ENCODE peak calls at places on chromosomes 12 and 14, in eight cellular contexts. U, K, W, L, J, V, P and D are unnamed samples. For H3K9me3 and H3K4me1, the result is how much of the 10 kb centered on the place peaks cover.

GRCh38 chr14:54606631-54607133 is 39.8 kb downstream of the SAMD4A start:
- DNase-seq in W (no peak), K (no peak), U (no peak), P (no peak), L (no peak), V (no peak), J (no peak), D (no peak)

GRCh38 chr12:105278043-105278697 is 42.2 kb upstream of the APPL2 start:
- DNase-seq in J (no peak), U (no peak), W (no peak), K (peak), V (peak), L (peak), P (no peak), D (no peak)

GRCh38 chr12:54160050-54160449 is 28.7 kb downstream of the SMUG1 start:
- DNase-seq in U (no peak), W (no peak), P (no peak), V (no peak), J (no peak), L (no peak), K (no peak), D (no peak)

GRCh38 chr12:115324949-115325638 is 641.1 kb upstream of the TBX3 start:
- DNase-seq in L (no peak), W (no peak), J (no peak), P (no peak), K (no peak), V (no peak), U (peak), D (peak)

GRCh38 chr12:114665411-114666181 is 18.4 kb downstream of the TBX3 start:
- DNase-seq in W (no peak), J (no peak), K (no peak), U (no peak), V (no peak), L (no peak), P (no peak), D (no peak)

GRCh38 chr14:76514599-76514998 is 138.7 kb downstream of the ESRRB start:
- DNase-seq in P (no peak), U (no peak), L (peak), W (no peak), V (peak), J (peak), K (no peak), D (no peak)

GRCh38 chr12:79344855-79345840 is 345.6 kb downstream of the PAWR start:
- DNase-seq in U (no peak), W (no peak), V (peak), K (peak), P (no peak), L (no peak), J (no peak), D (peak)

GRCh38 chr14:48398675-48399282 is 723.4 kb upstream of the MDGA2 start:
- DNase-seq in P (no peak), V (peak), W (no peak), K (no peak), U (no peak), J (no peak), L (peak), D (no peak)

GRCh38 chr12:27966870-27967269 is 5.7 kb downstream of the PTHLH start:
- DNase-seq in K (no peak), U (no peak), P (no peak), V (peak), J (no peak), W (no peak), L (no peak), D (no peak)

GRCh38 chr14:23361320-23361719 is 3.7 kb downstream of the EFS start:
- DNase-seq in K (no peak), U (no peak), W (no peak), P (no peak), J (no peak), V (no peak), L (no peak), D (no peak)

GRCh38 chr12:48767047-48767446 is 21.8 kb downstream of the ADCY6 start:
- DNase-seq in U (no peak), L (no peak), P (no peak), K (no peak), W (peak), J (no peak), V (no peak), D (no peak)
- H3K27ac ChIP-seq in U (peak), L (no peak), P (no peak), K (no peak), W (peak), J (no peak), V (no peak), D (no peak)

GRCh38 chr12:93624595-93625294 is 52.3 kb downstream of the SOCS2 start:
- DNase-seq in V (peak), J (no peak), L (no peak), P (no peak), K (no peak), W (no peak), U (no peak), D (no peak)

GRCh38 chr12:93622485-93622884 is 50.0 kb downstream of the SOCS2 start:
- DNase-seq in V (peak), U (no peak), W (no peak), K (no peak), P (no peak), J (no peak), L (no peak), D (no peak)

GRCh38 chr12:93618891-93619410 is 46.5 kb downstream of the SOCS2 start:
- DNase-seq in K (no peak), V (no peak), U (no peak), L (no peak), J (no peak), P (no peak), W (no peak), D (no peak)

GRCh38 chr12:93626160-93626559 is 51.0 kb upstream of the CRADD start:
- DNase-seq in J (no peak), P (no peak), V (no peak), W (no peak), L (no peak), K (no peak), U (no peak), D (no peak)

GRCh38 chr12:93621986-93622385 is 49.5 kb downstream of the SOCS2 start:
- DNase-seq in L (no peak), J (no peak), V (no peak), K (no peak), W (no peak), P (no peak), U (no peak), D (no peak)
- H3K9me3 ChIP-seq in L (under half), J (under half), V (under half), K (under half), W (under half), P (under half), U (under half), D (under half)

GRCh38 chr14:91860238-91860637 is 7.1 kb downstream of the TC2N start:
- DNase-seq in U (no peak), P (no peak), L (no peak), W (no peak), V (no peak), J (no peak), K (no peak), D (no peak)
- H3K4me1 ChIP-seq in U (under half), P (under half), L (under half), W (under half), V (under half), J (under half), K (under half), D (under half)

GRCh38 chr12:52821071-52821730 is 7.3 kb upstream of the KRT4 start:
- DNase-seq in J (no peak), U (no peak), K (no peak), P (no peak), V (no peak), L (no peak), W (no peak), D (no peak)
- H3K27ac ChIP-seq in J (no peak), U (no peak), K (no peak), P (no peak), V (no peak), L (no peak), W (no peak), D (no peak)

GRCh38 chr12:34290191-34290995 is 268.1 kb downstream of the ALG10 start:
- DNase-seq in L (no peak), V (no peak), U (no peak), P (no peak), W (peak), J (peak), K (no peak), D (no peak)

GRCh38 chr12:34289431-34290190 is 267.3 kb downstream of the ALG10 start:
- DNase-seq in V (no peak), K (no peak), L (peak), U (no peak), P (peak), W (peak), J (peak), D (no peak)

GRCh38 chr12:34292736-34293625 is 270.7 kb downstream of the ALG10 start:
- DNase-seq in J (peak), U (no peak), L (peak), P (peak), W (peak), V (no peak), K (no peak), D (no peak)

GRCh38 chr12:34291426-34291901 is 269.2 kb downstream of the ALG10 start:
- DNase-seq in U (no peak), V (no peak), P (peak), W (peak), J (no peak), K (no peak), L (peak), D (no peak)

DNA sequence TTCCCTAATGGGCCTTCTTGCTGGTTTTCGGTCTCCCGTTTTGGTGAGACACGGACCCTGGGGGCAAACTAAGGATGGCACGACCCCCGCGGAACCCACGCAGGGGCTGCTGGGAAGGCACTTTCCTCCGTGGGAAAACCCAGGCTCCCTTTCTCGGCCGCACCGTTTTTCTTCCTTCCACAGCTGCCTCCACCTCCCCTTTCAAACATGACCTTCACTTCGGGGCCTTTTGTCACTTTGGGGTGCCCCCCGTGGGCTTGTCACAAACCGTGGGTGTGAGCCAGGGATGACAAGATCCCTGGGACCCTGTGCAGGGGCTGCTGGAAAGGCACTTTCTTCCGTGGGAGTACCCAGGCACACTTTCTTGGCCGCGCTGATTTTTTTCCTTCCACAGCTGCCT is 268.7 kb downstream of the ALG10 start:
- DNase-seq in U (no peak), K (no peak), W (no peak), L (peak), V (no peak), J (peak), P (no peak), D (no peak)
- H3K9me3 ChIP-seq in U (half or more), K (under half), W (under half), L (under half), V (under half), J (under half), P (under half), D (under half)

GRCh38 chr14:91363776-91364523 is 53.7 kb downstream of the CCDC88C start:
- DNase-seq in W (no peak), V (no peak), K (no peak), L (no peak), P (peak), U (no peak), J (no peak), D (no peak)

GRCh38 chr14:91361236-91361811 is 56.3 kb downstream of the CCDC88C start:
- DNase-seq in L (no peak), P (peak), J (peak), K (no peak), W (no peak), U (no peak), V (no peak), D (peak)

GRCh38 chr14:91358654-91359210 is 58.9 kb downstream of the CCDC88C start:
- DNase-seq in K (no peak), J (no peak), P (no peak), V (no peak), W (no peak), U (no peak), L (no peak), D (no peak)

GRCh38 chr14:91357731-91358319 is 59.8 kb downstream of the CCDC88C start:
- DNase-seq in U (no peak), J (no peak), L (no peak), P (no peak), K (no peak), V (no peak), W (no peak), D (no peak)

DNA sequence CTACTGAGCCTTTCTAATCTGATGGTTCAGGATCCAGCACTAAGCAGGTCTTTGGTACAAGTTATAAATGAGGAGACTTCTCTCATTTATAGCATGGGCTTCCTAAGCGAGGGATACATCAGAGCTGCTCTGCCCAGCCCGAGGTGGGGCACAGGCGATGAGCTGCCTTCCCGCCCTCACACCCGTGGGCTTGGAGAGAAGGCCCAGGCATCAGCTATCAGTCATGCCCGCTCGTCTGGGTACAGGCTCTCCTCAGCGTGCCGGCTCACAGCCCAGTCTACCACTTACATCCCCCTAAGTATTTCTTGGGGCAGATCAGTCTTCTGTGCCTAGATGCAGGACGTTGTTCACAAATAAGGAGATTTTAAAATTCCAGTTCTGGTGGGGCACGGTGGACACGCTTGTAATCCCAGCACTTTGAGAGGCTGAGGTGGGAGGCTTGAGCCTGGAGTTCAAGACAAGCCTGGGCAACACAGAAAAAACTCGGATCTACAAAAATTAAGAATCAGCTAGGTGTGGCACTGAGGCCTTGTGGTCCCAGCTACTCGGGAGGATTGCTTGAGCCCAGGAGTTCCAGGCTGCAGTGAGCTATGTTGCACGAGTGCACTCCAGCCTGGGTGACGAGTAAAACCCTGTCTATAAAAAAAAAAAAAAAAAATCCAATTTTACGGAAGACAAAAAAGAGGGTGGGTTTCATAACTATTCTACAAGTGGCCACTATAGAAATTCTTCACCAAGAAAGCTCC is 57.0 kb downstream of the CCDC88C start:
- DNase-seq in J (no peak), U (no peak), L (no peak), K (no peak), W (no peak), V (no peak), P (no peak), D (no peak)
- H3K4me1 ChIP-seq in J (under half), U (under half), L (under half), K (under half), W (under half), V (under half), P (under half), D (under half)

GRCh38 chr12:1517007-1517406 is 77.4 kb downstream of the FBXL14 start:
- DNase-seq in K (no peak), U (no peak), W (no peak), V (no peak), L (no peak), P (no peak), J (no peak), D (no peak)
- H3K27ac ChIP-seq in K (no peak), U (no peak), W (no peak), V (no peak), L (no peak), P (no peak), J (no peak), D (no peak)

GRCh38 chr14:96385385-96385784 is 6.5 kb upstream of the AK7 start:
- DNase-seq in J (no peak), W (no peak), K (no peak), P (no peak), L (no peak), U (no peak), V (no peak), D (no peak)
- H3K9me3 ChIP-seq in J (under half), W (under half), K (under half), P (under half), L (under half), U (under half), V (under half), D (under half)

DNA sequence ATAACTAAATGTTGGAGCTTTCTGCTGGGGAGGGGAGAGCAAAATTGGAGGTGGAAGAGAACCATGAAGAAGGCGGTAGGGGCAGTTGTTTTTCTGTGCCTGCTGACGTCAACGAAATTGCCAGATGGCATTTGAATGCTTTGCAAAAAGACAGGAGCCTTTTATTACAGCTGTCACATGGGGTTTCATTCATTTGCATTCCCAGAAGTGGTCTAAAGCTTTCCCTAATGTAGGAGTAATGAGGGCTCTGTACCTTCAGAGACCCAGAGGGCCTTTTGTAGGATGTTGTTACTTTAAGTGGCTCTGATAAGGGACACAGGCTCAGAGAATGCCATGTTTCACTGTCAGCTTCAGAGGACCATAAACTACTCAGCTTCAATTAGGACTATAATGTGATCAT is 107.1 kb upstream of the SLCO1C1 start:
- DNase-seq in J (no peak), U (no peak), K (peak), L (no peak), V (no peak), W (no peak), P (no peak), D (no peak)
- H3K4me1 ChIP-seq in J (under half), U (under half), K (under half), L (under half), V (under half), W (under half), P (under half), D (under half)